ENCODE peak calls at places on chromosomes 4 and X, in nine cellular contexts. O is fibroblast of lung, I is glutamatergic neuron, D is adrenal gland, F is dorsolateral prefrontal cortex, H is testis, K is heart right ventricle, R is mammary epithelial cell, C is astrocyte of the spinal cord. Q is an unnamed sample.

GRCh38 chrX:56233100-56233499 is 944 bp downstream of the KLF8 start:
- DNase-seq in F (no peak), K (no peak), C (no peak), I (peak), H (peak), D (no peak), R (no peak), O (no peak), Q (no peak)

GRCh38 chrX:31550169-31550568 is 478.3 kb upstream of the FTHL17 start:
- DNase-seq in K (no peak), H (no peak), D (no peak), I (no peak), O (no peak), C (no peak), F (no peak), R (no peak), Q (no peak)

GRCh38 chrX:74520291-74520690 is 94.1 kb downstream of the RLIM start:
- DNase-seq in I (no peak), D (no peak), O (no peak), R (no peak), C (no peak), H (no peak), K (no peak), F (no peak), Q (no peak)

GRCh38 chr4:147195386-147195785 is 249.7 kb upstream of the TTC29 start:
- DNase-seq in O (peak), F (no peak), R (no peak), K (no peak), D (no peak), C (peak), I (no peak), H (no peak), Q (no peak)

GRCh38 chr4:99043346-99043745 is 45.2 kb downstream of the ADH5 start:
- DNase-seq in R (no peak), K (no peak), O (no peak), C (no peak), D (no peak), H (no peak), F (no peak), I (no peak), Q (no peak)

GRCh38 chr4:1628892-1629703 is 55.0 kb downstream of the FAM53A start:
- DNase-seq in I (peak), F (peak), C (peak), H (peak), R (peak), D (peak), O (peak), K (peak), Q (peak)

GRCh38 chr4:90057091-90057490 is 70.1 kb upstream of the CCSER1 start:
- DNase-seq in H (no peak), C (no peak), I (no peak), R (no peak), K (no peak), F (no peak), O (no peak), D (no peak), Q (no peak)

GRCh38 chr4:181008164-181008563 is 1235.0 kb upstream of the TENM3 start:
- DNase-seq in K (no peak), D (no peak), I (no peak), O (peak), R (peak), C (peak), H (no peak), F (no peak), Q (no peak)

GRCh38 chr4:118835896-118836762 is at the start of gene SEC24D:
- DNase-seq in K (peak), F (peak), D (peak), I (peak), C (peak), H (peak), R (peak), O (peak), Q (peak)

GRCh38 chrX:34146906-34147305 is 14.8 kb upstream of the FAM47A start:
- DNase-seq in D (no peak), K (no peak), R (no peak), O (no peak), C (no peak), F (peak), H (no peak), I (no peak), Q (no peak)

GRCh38 chrX:140672840-140673731 is 36.5 kb upstream of the LINC00632 start:
- DNase-seq in C (no peak), R (no peak), O (no peak), H (no peak), K (no peak), F (no peak), I (no peak), D (no peak), Q (no peak)

GRCh38 chr4:41120297-41121217 is 93.8 kb downstream of the APBB2 start:
- DNase-seq in F (peak), O (peak), I (no peak), D (peak), C (peak), R (peak), K (no peak), H (peak), Q (no peak)

GRCh38 chr4:96993528-96993927 is 1149.7 kb downstream of the STPG2 start:
- DNase-seq in C (no peak), O (no peak), D (no peak), F (no peak), H (no peak), R (no peak), K (no peak), I (no peak), Q (no peak)

GRCh38 chr4:64777286-64777685 is 368.0 kb upstream of the TECRL start:
- DNase-seq in H (no peak), R (peak), C (peak), K (no peak), O (peak), I (no peak), D (no peak), F (no peak), Q (no peak)

GRCh38 chr4:109648997-109649575 is 54.2 kb downstream of the CASP6 start:
- DNase-seq in O (no peak), F (no peak), C (no peak), R (no peak), I (no peak), D (no peak), H (no peak), K (no peak), Q (no peak)

GRCh38 chr4:83267835-83268475 is 16.6 kb downstream of the COQ2 start:
- DNase-seq in C (no peak), K (no peak), D (no peak), I (no peak), O (no peak), F (no peak), H (no peak), R (no peak), Q (no peak)

GRCh38 chr4:147360301-147360700 is 120.6 kb upstream of the EDNRA start:
- DNase-seq in D (no peak), R (peak), K (no peak), O (peak), I (no peak), C (peak), H (no peak), F (no peak), Q (no peak)

GRCh38 chr4:165343353-165344191 is 16.1 kb downstream of the MSMO1 start:
- DNase-seq in H (no peak), D (no peak), K (no peak), R (no peak), F (no peak), I (no peak), O (no peak), C (peak), Q (no peak)

GRCh38 chr4:77154761-77155499 is 2.1 kb upstream of the CCNG2 start:
- DNase-seq in D (no peak), C (no peak), K (no peak), R (no peak), I (no peak), F (no peak), O (no peak), H (no peak), Q (no peak)

GRCh38 chrX:129648514-129649267 is 6.1 kb downstream of the APLN start:
- DNase-seq in H (no peak), D (no peak), F (no peak), R (no peak), K (no peak), I (no peak), C (no peak), O (no peak), Q (no peak)

GRCh38 chrX:18582910-18583493 is 88.9 kb downstream of the RS1 start:
- DNase-seq in D (no peak), C (peak), R (no peak), I (no peak), H (no peak), F (no peak), O (no peak), K (no peak), Q (no peak)

GRCh38 chrX:48531359-48531954 is 8.1 kb upstream of the TBC1D25 start:
- DNase-seq in R (peak), H (no peak), I (no peak), C (peak), K (no peak), D (no peak), F (no peak), O (peak), Q (no peak)

GRCh38 chr4:152265149-152265621 is 270.7 kb downstream of the FBXW7 start:
- DNase-seq in O (peak), R (peak), F (no peak), D (no peak), C (peak), I (no peak), K (no peak), H (no peak), Q (peak)

GRCh38 chr4:151000747-151001429 is 14.2 kb downstream of the LRBA start:
- DNase-seq in K (no peak), R (no peak), H (no peak), F (no peak), I (no peak), C (no peak), O (no peak), D (no peak), Q (no peak)

GRCh38 chr4:81116571-81116970 is 86.1 kb downstream of the BMP3 start:
- DNase-seq in I (no peak), R (peak), K (no peak), O (peak), H (no peak), F (no peak), C (no peak), D (no peak), Q (no peak)

GRCh38 chrX:17377047-17377692 is 2.2 kb downstream of the NHS start:
- DNase-seq in I (peak), C (peak), H (peak), F (peak), O (peak), R (peak), D (peak), K (no peak), Q (peak)

GRCh38 chr4:577499-578450 is 1.7 kb upstream of the TMEM271 start:
- DNase-seq in C (peak), H (no peak), R (peak), I (peak), F (peak), D (peak), K (no peak), O (peak), Q (no peak)

GRCh38 chr4:89056953-89057398 is at the start of gene FAM13A:
- DNase-seq in O (peak), D (peak), K (peak), H (peak), R (peak), F (no peak), I (peak), C (peak), Q (peak)

GRCh38 chrX:65203545-65203944 is 227.3 kb upstream of the ZC4H2 start:
- DNase-seq in D (no peak), R (no peak), C (no peak), O (no peak), F (no peak), H (no peak), I (no peak), K (no peak), Q (no peak)

GRCh38 chr4:54225671-54226398 is 3.3 kb upstream of the PDGFRA start:
- DNase-seq in R (no peak), C (peak), O (no peak), F (no peak), K (no peak), I (peak), H (no peak), D (no peak), Q (no peak)

GRCh38 chr4:56821394-56822263 is at the start of gene SPINK2:
- DNase-seq in K (no peak), H (peak), F (no peak), I (peak), O (no peak), D (no peak), R (no peak), C (no peak), Q (peak)

GRCh38 chr4:38469410-38469809 is 194.6 kb upstream of the KLF3 start:
- DNase-seq in I (no peak), F (no peak), K (no peak), O (no peak), R (no peak), D (no peak), C (no peak), H (no peak), Q (no peak)

GRCh38 chr4:128823025-128823661 is 13.6 kb downstream of the JADE1 start:
- DNase-seq in F (no peak), I (no peak), K (no peak), R (peak), D (no peak), H (no peak), O (peak), C (peak), Q (no peak)

GRCh38 chrX:115892787-115893671 is 277.5 kb upstream of the AGTR2 start:
- DNase-seq in K (no peak), F (peak), D (no peak), H (no peak), R (peak), I (peak), O (peak), C (peak), Q (no peak)

GRCh38 chrX:48927736-48928382 is 9.0 kb upstream of the PIM2 start:
- DNase-seq in C (no peak), O (no peak), H (no peak), F (no peak), D (no peak), K (no peak), I (peak), R (no peak), Q (no peak)

GRCh38 chr4:137909910-137910309 is 332.2 kb downstream of the SLC7A11 start:
- DNase-seq in I (no peak), C (no peak), O (no peak), H (peak), F (no peak), D (no peak), K (no peak), R (no peak), Q (peak)

GRCh38 chr4:40055379-40055872 is 1.2 kb upstream of the N4BP2 start:
- DNase-seq in C (peak), F (no peak), R (no peak), K (no peak), O (no peak), D (no peak), H (no peak), I (no peak), Q (no peak)

GRCh38 chr4:121998024-121998423 is 46.2 kb upstream of the TRPC3 start:
- DNase-seq in F (no peak), D (no peak), R (no peak), I (no peak), C (no peak), H (no peak), O (no peak), K (peak), Q (no peak)
- TF ChIP-seq CTCF in F (no peak), D (no peak), R (no peak), I (no peak), C (no peak), H (no peak), O (peak), K (peak), Q (no peak)

GRCh38 chr4:124427095-124427767 is 285.3 kb downstream of the ANKRD50 start:
- DNase-seq in H (no peak), K (peak), C (no peak), D (peak), I (no peak), F (no peak), O (no peak), R (no peak), Q (no peak)

GRCh38 chr4:124432500-124432899 is 280.0 kb downstream of the ANKRD50 start:
- DNase-seq in F (no peak), K (no peak), O (peak), H (no peak), C (peak), R (peak), I (no peak), D (no peak), Q (no peak)

GRCh38 chr4:124431663-124432192 is 280.8 kb downstream of the ANKRD50 start:
- DNase-seq in O (peak), C (no peak), K (no peak), R (no peak), I (no peak), H (no peak), D (no peak), F (no peak), Q (no peak)

GRCh38 chr4:124428648-124429047 is 283.9 kb downstream of the ANKRD50 start:
- DNase-seq in O (no peak), I (no peak), C (no peak), K (no peak), H (no peak), D (no peak), F (no peak), R (no peak), Q (no peak)

DNA sequence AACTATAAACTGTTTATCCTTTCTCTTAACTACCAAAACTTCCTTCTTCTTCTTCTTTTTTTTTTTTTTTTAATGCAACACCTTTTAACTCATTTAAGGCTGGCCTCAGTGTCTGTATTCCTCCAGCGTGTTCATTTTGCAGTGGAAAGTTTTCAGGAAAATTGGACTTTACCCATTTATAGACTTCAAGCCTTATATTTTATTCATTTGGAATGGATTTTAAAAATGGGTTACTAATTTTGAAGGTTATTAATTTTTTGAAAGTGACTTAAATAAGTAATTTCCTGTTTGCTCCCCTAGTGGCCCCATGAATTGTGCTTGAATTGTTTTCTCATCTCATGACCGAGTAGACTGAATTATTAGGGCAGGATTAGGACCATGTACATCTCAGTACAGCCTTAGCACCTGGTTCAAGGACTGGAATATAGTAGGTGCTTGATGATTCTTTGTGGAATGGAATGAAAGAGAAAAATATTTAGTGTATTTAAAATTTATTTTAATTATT is 282.7 kb downstream of the ANKRD50 start:
- DNase-seq in F (no peak), D (no peak), O (no peak), K (no peak), C (no peak), R (no peak), I (no peak), H (no peak), Q (no peak)
- TF ChIP-seq CTCF in F (no peak), D (no peak), O (no peak), K (no peak), C (no peak), R (no peak), I (no peak), H (no peak), Q (no peak)

DNA sequence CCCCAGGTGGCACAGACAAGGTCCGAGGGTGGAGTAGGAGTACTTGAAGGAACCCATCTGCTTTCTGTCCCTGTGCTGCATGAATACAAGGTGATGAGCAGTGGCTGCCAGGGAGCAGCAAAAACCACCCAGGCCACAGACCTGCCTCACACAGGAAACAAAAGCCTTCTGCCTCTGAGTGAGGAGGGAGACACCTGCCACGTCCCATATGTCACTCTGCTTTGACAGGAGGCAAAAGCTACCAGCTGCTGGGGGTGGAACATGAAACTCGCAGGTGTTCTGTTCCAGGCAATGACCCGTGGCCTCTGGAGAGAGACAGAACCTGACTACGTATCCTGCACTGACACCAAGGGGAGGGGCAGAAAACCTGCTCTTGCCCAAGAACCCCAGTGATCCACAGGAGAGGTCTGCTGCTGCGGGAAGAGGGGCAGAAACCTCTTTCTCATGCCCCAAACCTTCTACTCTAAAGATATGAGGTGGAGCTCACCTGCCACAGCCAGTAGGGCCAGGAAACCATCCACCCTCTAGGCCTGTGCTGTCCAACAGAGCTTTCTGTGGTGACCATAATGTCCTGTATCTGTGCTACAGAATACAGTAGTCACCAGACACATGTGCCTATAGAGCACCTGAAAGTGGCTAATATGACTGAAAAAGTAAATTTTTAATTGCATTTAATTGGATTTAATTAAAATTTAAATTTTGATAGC is 172.9 kb downstream of the PRDM5 start:
- DNase-seq in C (no peak), D (no peak), K (no peak), O (no peak), F (no peak), H (no peak), R (no peak), I (peak), Q (no peak)
- TF ChIP-seq CTCF in C (no peak), D (no peak), K (no peak), O (no peak), F (no peak), H (no peak), R (no peak), I (no peak), Q (no peak)

DNA sequence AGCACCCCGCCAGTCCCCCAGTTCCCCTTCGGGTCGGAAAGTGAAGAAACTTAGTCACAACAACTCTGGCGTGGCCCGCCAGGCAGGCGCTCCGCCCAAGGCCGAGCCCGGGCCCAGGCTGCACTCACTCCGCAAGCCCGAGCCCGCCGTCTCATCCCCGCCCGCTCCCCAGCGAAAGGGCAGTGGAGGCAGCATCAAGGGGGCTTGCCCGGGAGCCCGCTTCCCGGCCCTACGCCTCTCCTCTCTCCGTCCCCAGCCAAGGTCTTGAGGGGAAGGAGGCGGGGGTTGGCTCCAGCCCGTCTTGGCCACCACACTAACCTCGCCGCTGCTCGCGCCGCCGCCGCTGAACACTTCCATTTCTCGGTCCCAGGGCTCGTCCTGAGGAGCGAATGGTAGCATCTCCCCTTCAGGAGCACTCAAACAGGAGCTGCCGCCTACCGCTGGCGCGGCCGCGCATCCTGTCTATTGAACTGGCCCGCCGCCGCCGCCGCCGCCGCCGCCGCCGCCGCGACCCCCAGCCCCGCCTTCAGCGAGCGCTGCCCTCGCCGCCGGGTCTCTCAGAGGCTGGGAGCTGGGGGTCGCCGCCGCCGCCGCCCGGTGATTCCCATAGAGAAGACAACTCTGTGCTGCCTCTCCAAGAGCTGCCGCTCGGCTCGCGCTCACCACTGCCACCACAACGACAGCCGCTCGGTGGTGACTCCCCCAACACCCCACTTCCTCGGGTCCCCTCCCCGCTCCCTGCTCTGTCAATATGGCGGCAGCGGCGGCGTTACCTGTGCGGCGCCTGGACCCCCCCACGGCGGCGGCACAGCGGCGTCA is at the start of gene RPS6KA6:
- DNase-seq in R (peak), O (peak), H (peak), K (no peak), C (peak), D (peak), F (peak), I (peak), Q (peak)
- TF ChIP-seq CTCF in R (no peak), O (no peak), H (no peak), K (no peak), C (no peak), D (no peak), F (no peak), I (no peak), Q (no peak)

GRCh38 chr4:189124149-189124758 is 816.4 kb upstream of the FRG1 start:
- DNase-seq in H (peak), I (peak), O (peak), F (peak), D (peak), R (peak), K (no peak), C (peak), Q (no peak)
- TF ChIP-seq CTCF in H (peak), I (peak), O (peak), F (peak), D (peak), R (peak), K (peak), C (peak), Q (no peak)

Q was measured in prostate gland.